ENCODE peak calls at places on chromosome 1, in six cellular contexts. I, R, X, H, Z and A are unnamed samples. For H3K4me1, the result is how much of the 10 kb centered on the place peaks cover.

GRCh38 chr1:11502516-11502915 is 23.6 kb downstream of the DISP3 start:
- DNase-seq in I (no peak), R (no peak), X (no peak), H (no peak), Z (no peak), A (no peak)

GRCh38 chr1:100868364-100868995 is 26.2 kb downstream of the EXTL2 start:
- DNase-seq in I (peak), R (peak), X (peak), H (peak), Z (peak), A (no peak)

GRCh38 chr1:27658951-27659496 is 13.0 kb downstream of the IFI6 start:
- DNase-seq in I (peak), R (peak), X (no peak), H (no peak), Z (peak), A (peak)

GRCh38 chr1:228092342-228093049 is 10.0 kb downstream of the ARF1 start:
- DNase-seq in I (no peak), R (no peak), X (no peak), H (no peak), Z (no peak), A (no peak)

GRCh38 chr1:64966158-64966963 is at the start of gene JAK1:
- DNase-seq in I (peak), R (peak), X (no peak), H (peak), Z (peak), A (peak)

GRCh38 chr1:168050307-168050706 is 86.4 kb downstream of the GPR161 start:
- DNase-seq in I (no peak), R (peak), X (no peak), H (no peak), Z (no peak), A (no peak)

GRCh38 chr1:158013840-158014520 is 20.5 kb downstream of the KIRREL1 start:
- DNase-seq in I (no peak), R (peak), X (no peak), H (no peak), Z (peak), A (no peak)

GRCh38 chr1:203177471-203178039 is 1.9 kb upstream of the MYBPH start:
- DNase-seq in I (peak), R (peak), X (peak), H (no peak), Z (peak), A (no peak)

GRCh38 chr1:55727010-55727409 is 511.8 kb upstream of the USP24 start:
- DNase-seq in I (peak), R (peak), X (no peak), H (no peak), Z (peak), A (no peak)

GRCh38 chr1:65791860-65792670 is 630 bp upstream of the PDE4B start:
- DNase-seq in I (peak), R (peak), X (no peak), H (no peak), Z (peak), A (peak)

GRCh38 chr1:173206816-173207595 is at the start of gene TNFSF4:
- DNase-seq in I (peak), R (peak), X (no peak), H (peak), Z (peak), A (no peak)

GRCh38 chr1:6507037-6507428 is 15.6 kb upstream of the PLEKHG5 start:
- DNase-seq in I (no peak), R (no peak), X (no peak), H (no peak), Z (no peak), A (peak)

GRCh38 chr1:167690053-167690452 is 31.7 kb upstream of the MPZL1 start:
- DNase-seq in I (no peak), R (no peak), X (no peak), H (no peak), Z (no peak), A (no peak)

GRCh38 chr1:82110366-82111254 is 309.9 kb downstream of the ADGRL2 start:
- DNase-seq in I (no peak), R (no peak), X (no peak), H (peak), Z (no peak), A (no peak)

GRCh38 chr1:101276818-101277217 is 40.0 kb downstream of the S1PR1 start:
- DNase-seq in I (no peak), R (no peak), X (no peak), H (peak), Z (no peak), A (no peak)

GRCh38 chr1:55050283-55050682 is 10.9 kb downstream of the PCSK9 start:
- DNase-seq in I (peak), R (peak), X (no peak), H (no peak), Z (peak), A (no peak)

GRCh38 chr1:77975907-77976306 is 3.0 kb downstream of the FUBP1 start:
- DNase-seq in I (no peak), R (no peak), X (no peak), H (peak), Z (peak), A (no peak)

GRCh38 chr1:53291574-53291973 is 36.3 kb downstream of the LRP8 start:
- DNase-seq in I (no peak), R (no peak), X (no peak), H (no peak), Z (no peak), A (no peak)

GRCh38 chr1:201020647-201021332 is 2.7 kb downstream of the KIF21B start:
- DNase-seq in I (no peak), R (no peak), X (no peak), H (no peak), Z (no peak), A (no peak)

GRCh38 chr1:66633128-66633527 is 99.2 kb downstream of the SGIP1 start:
- DNase-seq in I (no peak), R (no peak), X (no peak), H (peak), Z (no peak), A (no peak)

GRCh38 chr1:162212713-162213112 is 143.2 kb downstream of the NOS1AP start:
- DNase-seq in I (no peak), R (no peak), X (no peak), H (no peak), Z (no peak), A (no peak)

GRCh38 chr1:107057197-107058133 is 991 bp downstream of the PRMT6 start:
- DNase-seq in I (peak), R (peak), X (no peak), H (peak), Z (peak), A (peak)

GRCh38 chr1:197341626-197342025 is 73.6 kb downstream of the CRB1 start:
- DNase-seq in I (peak), R (peak), X (no peak), H (no peak), Z (no peak), A (no peak)

GRCh38 chr1:209723761-209724693 is 19.4 kb downstream of the HSD11B1 start:
- DNase-seq in I (no peak), R (no peak), X (no peak), H (no peak), Z (no peak), A (no peak)

GRCh38 chr1:234611153-234611798 is 1.3 kb upstream of the IRF2BP2 start:
- DNase-seq in I (peak), R (peak), X (peak), H (peak), Z (peak), A (no peak)

GRCh38 chr1:207672525-207673130 is 27.7 kb downstream of the CR1L start:
- DNase-seq in I (peak), R (peak), X (peak), H (peak), Z (peak), A (no peak)

GRCh38 chr1:203320546-203321272 is 15.4 kb downstream of the BTG2 start:
- DNase-seq in I (peak), R (peak), X (no peak), H (peak), Z (peak), A (peak)

GRCh38 chr1:229048221-229048620 is 222.7 kb upstream of the RAB4A start:
- DNase-seq in I (no peak), R (no peak), X (no peak), H (no peak), Z (no peak), A (no peak)

GRCh38 chr1:209511169-209511568 is 72.3 kb upstream of the CAMK1G start:
- DNase-seq in I (no peak), R (no peak), X (no peak), H (no peak), Z (no peak), A (no peak)

GRCh38 chr1:176546825-176547224 is 83.8 kb downstream of the PAPPA2 start:
- DNase-seq in I (no peak), R (no peak), X (no peak), H (no peak), Z (no peak), A (no peak)

GRCh38 chr1:54490361-54491248 is 57.4 kb upstream of the ACOT11 start:
- DNase-seq in I (no peak), R (no peak), X (no peak), H (no peak), Z (peak), A (peak)

GRCh38 chr1:93625582-93626327 is 55.9 kb downstream of the BCAR3 start:
- DNase-seq in I (peak), R (peak), X (no peak), H (peak), Z (peak), A (no peak)

GRCh38 chr1:19682257-19682656 is 17.6 kb downstream of the HTR6 start:
- DNase-seq in I (peak), R (peak), X (no peak), H (no peak), Z (peak), A (no peak)

GRCh38 chr1:232884262-232884661 is 66.1 kb upstream of the NTPCR start:
- DNase-seq in I (peak), R (peak), X (no peak), H (no peak), Z (peak), A (no peak)

GRCh38 chr1:94926915-94927404 is at the start of gene CNN3:
- DNase-seq in I (peak), R (peak), X (peak), H (peak), Z (peak), A (peak)

GRCh38 chr1:66733348-66734017 is 18.8 kb upstream of the DYNLT5 start:
- DNase-seq in I (peak), R (peak), X (no peak), H (peak), Z (peak), A (no peak)

GRCh38 chr1:64539808-64540207 is 69.9 kb downstream of the CACHD1 start:
- DNase-seq in I (peak), R (peak), X (no peak), H (peak), Z (peak), A (peak)

GRCh38 chr1:26296340-26297056 is 9.9 kb downstream of the UBXN11 start:
- DNase-seq in I (no peak), R (no peak), X (no peak), H (no peak), Z (no peak), A (no peak)

GRCh38 chr1:26291433-26291832 is 11.5 kb downstream of the SH3BGRL3 start:
- DNase-seq in I (no peak), R (no peak), X (no peak), H (no peak), Z (no peak), A (peak)

GRCh38 chr1:26295194-26296138 is 11.0 kb downstream of the UBXN11 start:
- DNase-seq in I (no peak), R (no peak), X (no peak), H (no peak), Z (no peak), A (no peak)

GRCh38 chr1:26291939-26292338 is 12.1 kb downstream of the SH3BGRL3 start:
- DNase-seq in I (no peak), R (no peak), X (no peak), H (no peak), Z (no peak), A (no peak)

DNA sequence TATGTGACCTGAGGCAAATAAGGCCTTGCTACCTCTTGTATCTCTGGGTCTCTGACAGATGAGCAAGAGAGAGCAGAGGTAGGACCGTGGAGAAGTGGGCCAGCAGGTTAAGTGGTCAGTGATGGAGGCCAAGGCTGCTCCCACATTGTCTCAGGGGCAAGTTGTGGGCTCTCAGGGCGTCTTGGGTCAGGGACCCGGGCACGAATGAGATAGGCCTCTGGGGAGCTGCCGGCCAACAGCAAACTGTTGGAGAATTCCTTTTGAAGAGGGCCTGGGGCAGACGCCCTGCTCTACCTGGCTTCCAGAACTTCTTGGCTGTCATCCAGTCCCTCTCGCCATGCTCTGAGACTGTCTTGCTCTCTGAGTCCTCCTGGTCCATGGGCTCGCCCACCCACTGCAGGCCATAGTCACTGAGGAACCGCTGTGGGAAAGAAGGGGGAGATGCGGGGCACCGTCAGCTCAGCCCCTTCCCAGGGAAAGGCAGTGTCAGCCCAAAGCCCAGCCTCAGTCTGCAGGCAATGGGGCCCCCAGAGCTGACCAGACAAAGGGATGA is 12.4 kb downstream of the UBXN11 start:
- DNase-seq in I (no peak), R (no peak), X (no peak), H (no peak), Z (no peak), A (no peak)
- H3K4me1 ChIP-seq in I (under half), R (under half), X (under half), H (under half), Z (under half), A (under half)

GRCh38 chr1:185971688-185972087 is 237.5 kb downstream of the HMCN1 start:
- DNase-seq in I (peak), R (peak), X (no peak), H (no peak), Z (peak), A (no peak)
- H3K4me3 ChIP-seq in I (no peak), R (no peak), X (no peak), H (no peak), Z (peak), A (no peak)

GRCh38 chr1:1304331-1305299 is 3.1 kb downstream of the ACAP3 start:
- DNase-seq in I (peak), R (peak), X (no peak), H (no peak), Z (peak), A (peak)
- H3K9ac ChIP-seq in I (peak), R (peak), X (peak), H (no peak), Z (peak), A (no peak)

DNA sequence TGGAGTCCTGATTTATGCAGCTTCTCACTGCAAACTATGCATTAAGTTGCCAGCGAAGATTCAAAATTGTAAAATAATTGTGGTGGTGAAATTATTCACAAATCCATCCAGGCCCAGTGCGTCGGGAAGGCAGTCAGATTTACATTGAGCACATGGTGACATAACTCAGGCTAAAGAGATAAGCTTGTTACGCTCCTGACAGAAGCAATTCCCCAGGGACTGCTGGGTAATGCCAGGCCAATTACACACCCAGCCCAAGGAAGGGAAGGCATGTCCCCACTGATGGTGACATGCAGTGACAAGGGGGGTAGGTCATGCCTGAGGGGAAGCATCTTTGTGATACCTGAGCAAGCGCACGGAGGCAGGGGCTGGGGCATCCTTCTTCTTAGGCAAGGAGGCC is 39.4 kb upstream of the GRIK3 start:
- DNase-seq in I (no peak), R (no peak), X (no peak), H (no peak), Z (no peak), A (no peak)
- H3K4me1 ChIP-seq in I (under half), R (under half), X (under half), H (under half), Z (under half), A (under half)

GRCh38 chr1:925532-926421 is 2.1 kb downstream of the SAMD11 start:
- DNase-seq in I (peak), R (peak), X (no peak), H (no peak), Z (peak), A (peak)
- H3K4me3 ChIP-seq in I (peak), R (no peak), X (peak), H (no peak), Z (peak), A (no peak)

GRCh38 chr1:221878134-221878533 is 136.2 kb upstream of the DUSP10 start:
- DNase-seq in I (peak), R (peak), X (no peak), H (no peak), Z (peak), A (no peak)

GRCh38 chr1:221877365-221877764 is 135.5 kb upstream of the DUSP10 start:
- DNase-seq in I (no peak), R (no peak), X (no peak), H (peak), Z (no peak), A (no peak)

GRCh38 chr1:221881805-221882581 is 140.1 kb upstream of the DUSP10 start:
- DNase-seq in I (no peak), R (no peak), X (no peak), H (no peak), Z (peak), A (no peak)

GRCh38 chr1:221884821-221885220 is 142.9 kb upstream of the DUSP10 start:
- DNase-seq in I (no peak), R (no peak), X (no peak), H (no peak), Z (no peak), A (no peak)

DNA sequence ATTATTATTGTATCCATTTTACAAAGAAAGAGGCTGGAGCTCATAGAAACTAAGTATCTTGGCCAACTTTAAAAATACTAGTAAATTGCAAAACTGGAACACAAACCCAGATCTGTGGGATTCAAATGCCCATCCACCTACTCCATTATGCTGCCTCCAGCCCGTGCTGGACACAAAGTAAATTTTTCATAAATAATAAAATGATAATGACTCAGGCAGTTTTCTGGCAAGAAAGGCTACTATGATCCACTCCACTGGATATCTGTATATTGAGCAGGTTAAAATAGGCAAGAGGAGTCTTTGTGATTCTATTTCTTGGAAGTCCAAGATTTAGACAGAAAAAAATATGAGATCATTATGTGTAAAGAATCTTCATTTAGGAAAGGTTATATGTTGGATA is 138.3 kb upstream of the DUSP10 start:
- DNase-seq in I (peak), R (peak), X (no peak), H (no peak), Z (peak), A (no peak)
- H3K9ac ChIP-seq in I (no peak), R (no peak), X (no peak), H (no peak), Z (no peak), A (no peak)

GRCh38 chr1:7785108-7785507 is 1.0 kb downstream of the PER3 start:
- DNase-seq in I (no peak), R (no peak), X (no peak), H (no peak), Z (no peak), A (no peak)
- H3K4me1 ChIP-seq in I (under half), R (under half), X (under half), H (under half), Z (under half), A (under half)